ENCODE peak calls at places on chromosomes 4 and X, in four cellular contexts. O is choroid plexus epithelial cell, S is progenitor cell of endocrine pancreas, K is psoas muscle. T is an unnamed sample.

GRCh38 chrX:33001107-33001506 is 210.2 kb downstream of the DMD start:
- DNase-seq in O (no peak), S (no peak), K (no peak), T (no peak)

GRCh38 chr4:55658657-55659056 is 22.6 kb upstream of the NMU start:
- DNase-seq in O (no peak), S (no peak), K (no peak), T (no peak)

GRCh38 chr4:176048631-176049030 is 17.0 kb upstream of the WDR17 start:
- DNase-seq in O (no peak), S (no peak), K (no peak), T (no peak)

GRCh38 chr4:138204507-138204906 is 37.6 kb downstream of the SLC7A11 start:
- DNase-seq in O (no peak), S (no peak), K (no peak), T (no peak)

GRCh38 chr4:86220137-86220536 is 139.7 kb downstream of the MAPK10 start:
- DNase-seq in O (peak), S (no peak), K (no peak), T (no peak)

GRCh38 chr4:33961751-33962150 is 2282.6 kb downstream of the ARAP2 start:
- DNase-seq in O (peak), S (no peak), K (no peak), T (no peak)

GRCh38 chrX:148647666-148648065 is 147.2 kb downstream of the AFF2 start:
- DNase-seq in O (no peak), S (no peak), K (no peak), T (no peak)

GRCh38 chrX:118370921-118371624 is 25.2 kb downstream of the WDR44 start:
- DNase-seq in O (peak), S (no peak), K (no peak), T (no peak)

GRCh38 chrX:129777218-129777768 is 2.5 kb upstream of the SASH3 start:
- DNase-seq in O (no peak), S (no peak), K (peak), T (peak)

GRCh38 chr4:113278324-113278934 is 229.0 kb downstream of the ANK2 start:
- DNase-seq in O (peak), S (peak), K (peak), T (peak)

GRCh38 chrX:15808254-15808653 is 18.0 kb downstream of the ZRSR2 start:
- DNase-seq in O (no peak), S (no peak), K (no peak), T (no peak)

GRCh38 chrX:82676386-82676785 is 831.7 kb upstream of the POU3F4 start:
- DNase-seq in O (peak), S (no peak), K (no peak), T (no peak)
- TF ChIP-seq CTCF in O (no peak), S (peak), K (peak), T (no peak)

GRCh38 chrX:153549807-153550206 is 32.4 kb downstream of the ATP2B3 start:
- DNase-seq in O (no peak), S (no peak), K (no peak), T (no peak)
- TF ChIP-seq CTCF in O (no peak), S (no peak), K (no peak), T (no peak)

GRCh38 chr4:22869235-22869634 is 176.5 kb downstream of the GBA3 start:
- DNase-seq in O (no peak), S (no peak), K (no peak), T (no peak)
- TF ChIP-seq CTCF in O (no peak), S (no peak), K (no peak), T (no peak)

GRCh38 chr4:25788839-25789238 is 73.9 kb downstream of the SEL1L3 start:
- DNase-seq in O (no peak), S (no peak), K (no peak), T (no peak)

GRCh38 chr4:25790024-25790423 is 72.8 kb downstream of the SEL1L3 start:
- DNase-seq in O (no peak), S (no peak), K (no peak), T (no peak)

GRCh38 chr4:25795091-25795490 is 67.7 kb downstream of the SEL1L3 start:
- DNase-seq in O (no peak), S (no peak), K (no peak), T (no peak)

GRCh38 chr4:25792843-25793242 is 69.9 kb downstream of the SEL1L3 start:
- DNase-seq in O (no peak), S (no peak), K (no peak), T (no peak)

GRCh38 chr4:25792200-25792791 is 70.5 kb downstream of the SEL1L3 start:
- DNase-seq in O (peak), S (no peak), K (no peak), T (no peak)
- TF ChIP-seq CTCF in O (peak), S (peak), K (no peak), T (no peak)

DNA sequence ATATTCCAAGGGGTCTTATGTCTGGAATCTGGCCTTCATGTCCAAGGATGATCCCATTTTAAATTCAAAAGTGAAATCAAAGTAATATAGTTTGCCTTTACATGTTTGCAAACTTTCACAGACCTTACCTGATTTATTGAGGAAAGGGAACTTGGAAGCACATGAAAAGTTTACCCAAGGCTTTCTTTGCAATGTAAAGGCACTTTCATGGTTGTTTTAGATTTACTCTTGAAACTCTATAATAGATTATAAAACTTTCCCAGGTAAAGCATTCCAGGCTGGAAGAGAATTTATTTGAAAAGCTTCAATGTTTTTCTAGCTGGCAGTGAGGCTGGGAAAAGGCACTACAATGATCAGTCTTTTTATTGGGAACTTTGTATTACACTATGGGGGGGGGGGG is 842.8 kb upstream of the DIAPH2 start:
- DNase-seq in O (no peak), S (no peak), K (no peak), T (no peak)
- TF ChIP-seq CTCF in O (no peak), S (no peak), K (no peak), T (no peak)

T was measured in natural killer cell.